ENCODE peak calls at places on chromosomes 13 and 19, in ten cellular contexts. O is pons; V is NB4; W is NCI-H82; R is stimulated activated CD4-positive, alpha-beta T cell treated with anti-CD3 and anti-CD28 coated beads, Interleukin-15, amount 100 ng/mL, for 48 hours; Y is AG04449; D is NCI-H1436; X is NCI-H2029 treated with DMSO at 0.1 percent for 48 hours; T is renal cortical epithelial cell; G is left cardiac atrium. J is an unnamed sample.

GRCh38 chr19:7832009-7832408 is 2.0 kb downstream of the EVI5L start:
- DNase-seq in O (no peak), V (no peak), W (no peak), R (no peak), Y (no peak), D (no peak), X (no peak), T (no peak), G (no peak), J (no peak)

GRCh38 chr19:18257503-18258470 is 16.5 kb downstream of the IQCN start:
- DNase-seq in O (no peak), V (no peak), W (no peak), R (no peak), Y (no peak), D (no peak), X (no peak), T (no peak), G (no peak), J (no peak)

GRCh38 chr13:95301135-95301946 is at the start of gene ABCC4:
- DNase-seq in O (no peak), V (peak; percentile 79), W (peak; percentile 93), R (peak; percentile 34), Y (no peak), D (peak; percentile 46), X (no peak), T (no peak), G (peak; percentile 75), J (peak; percentile 92)

GRCh38 chr19:45403781-45404556 is 900 bp downstream of the PPP1R13L start:
- DNase-seq in O (no peak), V (peak; percentile 53), W (peak; percentile 89), R (peak; percentile 62), Y (no peak), D (peak; percentile 54), X (no peak), T (peak; percentile 44), G (peak; percentile 76), J (peak; percentile 81)

GRCh38 chr13:27425151-27425917 is 915 bp downstream of the GTF3A start:
- DNase-seq in O (no peak), V (peak; percentile 64), W (no peak), R (no peak), Y (no peak), D (no peak), X (no peak), T (no peak), G (no peak), J (no peak)

GRCh38 chr13:59679239-59679638 is 484.5 kb downstream of the DIAPH3 start:
- DNase-seq in O (no peak), V (no peak), W (no peak), R (no peak), Y (no peak), D (no peak), X (no peak), T (no peak), G (no peak), J (no peak)

GRCh38 chr19:16328824-16329482 is 4.3 kb downstream of the KLF2 start:
- DNase-seq in O (peak; percentile 7), V (peak; percentile 45), W (peak; percentile 25), R (no peak), Y (no peak), D (no peak), X (no peak), T (no peak), G (no peak), J (no peak)

GRCh38 chr13:21216332-21216731 is 39.9 kb downstream of the MRPL57 start:
- DNase-seq in O (no peak), V (no peak), W (no peak), R (no peak), Y (no peak), D (no peak), X (no peak), T (no peak), G (no peak), J (no peak)

GRCh38 chr13:59702269-59702668 is 461.5 kb downstream of the DIAPH3 start:
- DNase-seq in O (no peak), V (no peak), W (peak; percentile 40), R (no peak), Y (no peak), D (no peak), X (no peak), T (no peak), G (no peak), J (no peak)

GRCh38 chr13:31775686-31776085 is 36.4 kb downstream of the RXFP2 start:
- DNase-seq in O (peak; percentile 4), V (peak; percentile 37), W (no peak), R (no peak), Y (no peak), D (no peak), X (no peak), T (no peak), G (peak; percentile 54), J (no peak)

GRCh38 chr19:58557253-58558065 is 952 bp downstream of the UBE2M start:
- DNase-seq in O (no peak), V (peak; percentile 39), W (no peak), R (no peak), Y (no peak), D (no peak), X (no peak), T (no peak), G (no peak), J (no peak)

GRCh38 chr19:38033658-38034150 is 126.7 kb downstream of the SIPA1L3 start:
- DNase-seq in O (no peak), V (no peak), W (no peak), R (no peak), Y (no peak), D (no peak), X (no peak), T (peak; percentile 53), G (no peak), J (no peak)

GRCh38 chr13:90362718-90363117 is 984.8 kb upstream of the MIR17HG start:
- DNase-seq in O (no peak), V (peak; percentile 7), W (no peak), R (no peak), Y (no peak), D (no peak), X (no peak), T (peak; percentile 10), G (no peak), J (no peak)